ENCODE peak calls at places on chromosomes 7 and 10, in seven cellular contexts. One of them, this sample, is unnamed.

GRCh38 chr7:143965280-143965679 is 10.6 kb downstream of the OR2F1 start:
- DNase-seq in EL: no peak
- DNase-seq in COR-L47: no peak
- DNase-seq in NCI-H1105: no peak
- DNase-seq in spleen: no peak
- DNase-seq in SJSA1: no peak
- DNase-seq in activated CD4-positive, CD25-positive, alpha-beta regulatory T cell treated with anti-CD3 and anti-CD28 coated beads, Interleukin-2, amount 50 U/mL, for 72 hours: no peak
- DNase-seq in this sample: no peak

GRCh38 chr10:132257271-132257670 is 50.5 kb downstream of the STK32C start:
- DNase-seq in EL: peak; percentile 76
- DNase-seq in COR-L47: no peak
- DNase-seq in NCI-H1105: no peak
- DNase-seq in spleen: no peak
- DNase-seq in SJSA1: no peak
- DNase-seq in activated CD4-positive, CD25-positive, alpha-beta regulatory T cell treated with anti-CD3 and anti-CD28 coated beads, Interleukin-2, amount 50 U/mL, for 72 hours: no peak
- DNase-seq in this sample: no peak

GRCh38 chr7:130008941-130009847 is 42.0 kb downstream of the ZC3HC1 start:
- DNase-seq in EL: peak; percentile 67
- DNase-seq in COR-L47: peak; percentile 71
- DNase-seq in NCI-H1105: no peak
- DNase-seq in spleen: peak; percentile 63
- DNase-seq in SJSA1: no peak
- DNase-seq in activated CD4-positive, CD25-positive, alpha-beta regulatory T cell treated with anti-CD3 and anti-CD28 coated beads, Interleukin-2, amount 50 U/mL, for 72 hours: no peak
- DNase-seq in this sample: no peak

GRCh38 chr7:149195180-149196150 is at the start of gene ZNF282:
- DNase-seq in EL: peak; percentile 90
- DNase-seq in COR-L47: peak; percentile 94
- DNase-seq in NCI-H1105: peak; percentile 81
- DNase-seq in spleen: peak; percentile 95
- DNase-seq in SJSA1: peak; percentile 93
- DNase-seq in activated CD4-positive, CD25-positive, alpha-beta regulatory T cell treated with anti-CD3 and anti-CD28 coated beads, Interleukin-2, amount 50 U/mL, for 72 hours: peak; percentile 77
- DNase-seq in this sample: peak; percentile 6

GRCh38 chr10:48253970-48254657 is 20.4 kb downstream of the FRMPD2 start:
- DNase-seq in EL: peak; percentile 87
- DNase-seq in COR-L47: no peak
- DNase-seq in NCI-H1105: no peak
- DNase-seq in spleen: no peak
- DNase-seq in SJSA1: peak; percentile 65
- DNase-seq in activated CD4-positive, CD25-positive, alpha-beta regulatory T cell treated with anti-CD3 and anti-CD28 coated beads, Interleukin-2, amount 50 U/mL, for 72 hours: no peak
- DNase-seq in this sample: no peak

GRCh38 chr7:74627699-74628411 is 29.7 kb upstream of the GTF2I start:
- DNase-seq in EL: no peak
- DNase-seq in COR-L47: peak; percentile 5
- DNase-seq in NCI-H1105: peak; percentile 91
- DNase-seq in spleen: no peak
- DNase-seq in SJSA1: no peak
- DNase-seq in activated CD4-positive, CD25-positive, alpha-beta regulatory T cell treated with anti-CD3 and anti-CD28 coated beads, Interleukin-2, amount 50 U/mL, for 72 hours: no peak
- DNase-seq in this sample: no peak

GRCh38 chr7:8189615-8190014 is 72.4 kb downstream of the ICA1 start:
- DNase-seq in EL: no peak
- DNase-seq in COR-L47: no peak
- DNase-seq in NCI-H1105: peak; percentile 85
- DNase-seq in spleen: no peak
- DNase-seq in SJSA1: no peak
- DNase-seq in activated CD4-positive, CD25-positive, alpha-beta regulatory T cell treated with anti-CD3 and anti-CD28 coated beads, Interleukin-2, amount 50 U/mL, for 72 hours: no peak
- DNase-seq in this sample: no peak

GRCh38 chr10:118800920-118801319 is 46.1 kb upstream of the CACUL1 start:
- DNase-seq in EL: no peak
- DNase-seq in COR-L47: no peak
- DNase-seq in NCI-H1105: no peak
- DNase-seq in spleen: peak; percentile 51
- DNase-seq in SJSA1: no peak
- DNase-seq in activated CD4-positive, CD25-positive, alpha-beta regulatory T cell treated with anti-CD3 and anti-CD28 coated beads, Interleukin-2, amount 50 U/mL, for 72 hours: no peak
- DNase-seq in this sample: no peak

GRCh38 chr10:106565546-106565945 is 599.0 kb downstream of the SORCS1 start:
- DNase-seq in EL: peak; percentile 57
- DNase-seq in COR-L47: no peak
- DNase-seq in NCI-H1105: no peak
- DNase-seq in spleen: no peak
- DNase-seq in SJSA1: no peak
- DNase-seq in activated CD4-positive, CD25-positive, alpha-beta regulatory T cell treated with anti-CD3 and anti-CD28 coated beads, Interleukin-2, amount 50 U/mL, for 72 hours: no peak
- DNase-seq in this sample: no peak

GRCh38 chr7:128867842-128868623 is 5.4 kb downstream of the ATP6V1F start:
- DNase-seq in EL: peak; percentile 23
- DNase-seq in COR-L47: peak; percentile 69
- DNase-seq in NCI-H1105: peak; percentile 63
- DNase-seq in spleen: no peak
- DNase-seq in SJSA1: no peak
- DNase-seq in activated CD4-positive, CD25-positive, alpha-beta regulatory T cell treated with anti-CD3 and anti-CD28 coated beads, Interleukin-2, amount 50 U/mL, for 72 hours: no peak
- DNase-seq in this sample: no peak